ENCODE peak calls at places on chromosomes 5 and 9, in four cellular contexts. J is stomach, T is uterus, Z is transverse colon. C is an unnamed sample.
A peak's percentile ranks its signal among the peaks of the same experiment; 100 is the strongest.

GRCh38 chr5:131005963-131006684 is 158.9 kb downstream of the HINT1 start:
- DNase-seq in Z (no peak), T (no peak), J (no peak), C (no peak)

GRCh38 chr5:140324041-140324833 is 21.3 kb upstream of the PFDN1 start:
- DNase-seq in J (no peak), Z (no peak), T (no peak), C (no peak)

GRCh38 chr9:25716220-25716872 is 38.1 kb upstream of the TUSC1 start:
- DNase-seq in T (no peak), Z (peak; percentile 15), J (peak; percentile 55), C (no peak)

GRCh38 chr5:90940227-90940995 is 381.8 kb downstream of the ADGRV1 start:
- DNase-seq in T (no peak), Z (peak; percentile 40), J (no peak), C (no peak)

GRCh38 chr9:125541840-125542243 is 165.2 kb downstream of the MAPKAP1 start:
- DNase-seq in Z (no peak), J (no peak), T (no peak), C (no peak)

GRCh38 chr5:125402787-125403186 is 656.3 kb upstream of the ZNF608 start:
- DNase-seq in Z (no peak), T (no peak), J (no peak), C (no peak)

GRCh38 chr9:93589688-93590087 is 13.3 kb downstream of the PHF2 start:
- DNase-seq in Z (no peak), J (no peak), T (no peak), C (no peak)

GRCh38 chr5:10981927-10982326 is 220.9 kb upstream of the DAP start:
- DNase-seq in Z (no peak), T (no peak), J (no peak), C (no peak)

GRCh38 chr9:96553070-96553469 is 66.6 kb downstream of the CDC14B start:
- DNase-seq in T (no peak), J (no peak), Z (no peak), C (no peak)

GRCh38 chr5:174317261-174317894 is 271.9 kb downstream of the NSG2 start:
- DNase-seq in Z (no peak), J (no peak), T (no peak), C (peak; percentile 51)

GRCh38 chr5:10505517-10506095 is 58.3 kb upstream of the ANKRD33B start:
- DNase-seq in Z (no peak), J (no peak), T (no peak), C (no peak)

GRCh38 chr5:175883506-175883905 is 12.1 kb downstream of the CPLX2 start:
- DNase-seq in J (no peak), Z (no peak), T (no peak), C (no peak)

GRCh38 chr9:92762781-92763708 is 1.6 kb downstream of the BICD2 start:
- DNase-seq in Z (no peak), J (no peak), T (no peak), C (no peak)

GRCh38 chr5:139150359-139150999 is 47.7 kb downstream of the SIL1 start:
- DNase-seq in Z (no peak), J (no peak), T (no peak), C (no peak)
- H3K4me1 ChIP-seq in Z (peaks cover 39% of the 10 kb centered on the region), J (peaks cover 71% of the 10 kb centered on the region), T (peaks cover 7% of the 10 kb centered on the region), C (peaks cover 37% of the 10 kb centered on the region)

GRCh38 chr5:132259061-132259851 is 1.8 kb downstream of the PDLIM4 start:
- DNase-seq in Z (peak; percentile 56), J (peak; percentile 16), T (peak; percentile 79), C (no peak)
- TF ChIP-seq POLR2A in Z (peak; percentile 58), J (no peak), T (peak; percentile 30), C (no peak)

DNA sequence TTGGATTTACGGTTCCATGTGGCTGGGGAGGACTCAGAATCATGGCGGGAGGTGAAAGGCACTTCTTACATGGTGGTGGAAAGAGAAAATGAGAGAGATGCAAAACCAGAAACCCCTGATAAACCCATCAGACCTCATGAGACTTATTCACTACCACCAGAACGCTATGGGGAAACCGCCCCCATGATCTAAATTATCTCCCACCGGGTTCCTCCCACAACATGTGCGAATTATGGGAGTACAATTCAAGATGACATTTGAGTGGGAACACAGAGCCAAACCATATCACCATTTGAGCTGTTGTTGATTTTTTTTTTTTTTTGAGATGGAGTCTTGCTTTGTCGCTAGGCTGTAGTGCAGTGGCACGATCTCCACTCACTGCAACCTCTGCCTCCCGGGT is 16.5 kb downstream of the DAB2IP start:
- DNase-seq in Z (no peak), J (no peak), T (no peak), C (no peak)
- H3K4me1 ChIP-seq in Z (peaks cover 20% of the 10 kb centered on the region), J (peaks cover 44% of the 10 kb centered on the region), T (no peaks in the 10 kb centered on the region), C (no peaks in the 10 kb centered on the region)

GRCh38 chr9:21336467-21336866 is 1.3 kb upstream of the KLHL9 start:
- DNase-seq in T (no peak), Z (no peak), J (no peak), C (no peak)

GRCh38 chr9:21331676-21332402 is 3.4 kb downstream of the KLHL9 start:
- DNase-seq in T (no peak), J (no peak), Z (no peak), C (no peak)

GRCh38 chr9:21340735-21341134 is 5.5 kb upstream of the KLHL9 start:
- DNase-seq in J (no peak), T (no peak), Z (no peak), C (no peak)

GRCh38 chr9:21334603-21334968 is 618 bp downstream of the KLHL9 start:
- DNase-seq in T (no peak), J (no peak), Z (no peak), C (no peak)

GRCh38 chr9:21334969-21335632 is at the start of gene KLHL9:
- DNase-seq in J (peak; percentile 93), Z (peak; percentile 94), T (peak; percentile 93), C (peak; percentile 94)
- TF ChIP-seq POLR2A in J (no peak), Z (peak; percentile 69), T (no peak), C (peak; percentile 66)

GRCh38 chr5:14129123-14129522 is 14.0 kb upstream of the TRIO start:
- DNase-seq in J (no peak), Z (no peak), T (no peak), C (no peak)

GRCh38 chr5:14134086-14134485 is 9.1 kb upstream of the TRIO start:
- DNase-seq in T (no peak), J (no peak), Z (no peak), C (no peak)

GRCh38 chr5:14133394-14133793 is 9.7 kb upstream of the TRIO start:
- DNase-seq in T (no peak), Z (no peak), J (no peak), C (no peak)

GRCh38 chr5:14134771-14135170 is 8.4 kb upstream of the TRIO start:
- DNase-seq in Z (no peak), T (no peak), J (no peak), C (no peak)

DNA sequence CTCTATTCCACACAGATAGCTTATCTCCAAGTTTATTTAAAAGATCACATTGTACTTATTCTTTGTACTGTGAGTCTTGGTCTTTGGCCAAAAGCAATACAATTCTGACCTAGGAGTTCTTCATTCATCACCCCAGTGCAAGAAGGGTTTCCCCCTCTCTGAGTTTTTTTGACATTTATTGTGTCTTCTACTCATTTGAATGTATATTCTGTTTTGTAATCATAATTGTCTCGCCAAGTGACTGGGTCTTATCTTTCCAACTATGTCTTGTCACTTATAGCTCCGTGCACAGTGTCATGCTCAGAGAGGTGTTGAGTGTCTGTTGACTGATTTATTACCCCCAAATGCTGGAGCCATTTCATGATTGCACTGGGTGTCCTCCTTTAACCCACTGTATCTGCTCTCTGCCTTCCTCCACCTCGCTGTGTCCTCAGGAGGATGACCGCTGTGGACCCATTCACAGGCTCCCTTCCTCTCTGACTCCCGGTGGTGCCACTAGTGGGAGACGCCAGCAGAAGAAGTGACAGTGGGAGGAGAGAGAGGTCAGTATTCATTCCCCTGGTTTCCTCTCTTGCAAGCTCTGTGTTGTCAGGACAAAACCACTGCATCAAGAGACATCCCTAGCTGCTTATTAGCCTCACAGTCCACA is 11.2 kb upstream of the TRIO start:
- DNase-seq in T (no peak), Z (no peak), J (no peak), C (no peak)
- H3K4me1 ChIP-seq in T (no peaks in the 10 kb centered on the region), Z (no peaks in the 10 kb centered on the region), J (no peaks in the 10 kb centered on the region), C (no peaks in the 10 kb centered on the region)

GRCh38 chr5:43019615-43020293 is 20.4 kb downstream of the ANXA2R start:
- DNase-seq in Z (peak; percentile 85), J (peak; percentile 74), T (peak; percentile 61), C (peak; percentile 75)

GRCh38 chr5:43017438-43017820 is 22.7 kb downstream of the ANXA2R start:
- DNase-seq in J (no peak), Z (peak; percentile 54), T (no peak), C (peak; percentile 31)

GRCh38 chr5:43020294-43020711 is 19.8 kb downstream of the ANXA2R start:
- DNase-seq in T (no peak), J (no peak), Z (no peak), C (no peak)

GRCh38 chr5:43016217-43016779 is 23.8 kb downstream of the ANXA2R start:
- DNase-seq in Z (no peak), J (no peak), T (no peak), C (no peak)

GRCh38 chr5:43019293-43019614 is 20.9 kb downstream of the ANXA2R start:
- DNase-seq in Z (no peak), J (no peak), T (no peak), C (no peak)
- TF ChIP-seq POLR2A in Z (no peak), J (no peak), T (no peak), C (no peak)

C was measured in right lobe of liver.